ENCODE peak calls at places on chromosome 7, in nine cellular contexts. R is MV-4-11; H is naive thymus-derived CD4-positive, alpha-beta T cell; B is left ventricle myocardium superior; T is GM10248; X is activated CD8-positive, alpha-beta memory T cell treated with anti-CD3 and anti-CD28 coated beads, Interleukin-2, amount 50 U/mL, for 4 hours; K is caudate nucleus; A is cardiac fibroblast; Z is Kasumi-1. D is an unnamed sample.

GRCh38 chr7:7239346-7239745 is 57.0 kb downstream of the C1GALT1 start:
- DNase-seq in B (no peak), T (no peak), H (no peak), R (no peak), A (no peak), K (no peak), X (no peak), Z (no peak), D (no peak)

GRCh38 chr7:48188776-48189520 is 17.7 kb downstream of the ABCA13 start:
- DNase-seq in B (no peak), K (no peak), A (no peak), T (no peak), R (no peak), X (no peak), Z (no peak), H (no peak), D (no peak)

GRCh38 chr7:98038731-98039130 is 48.7 kb upstream of the OCM2 start:
- DNase-seq in Z (no peak), A (no peak), B (no peak), K (peak; percentile 8), H (no peak), T (no peak), X (no peak), R (no peak), D (no peak)

GRCh38 chr7:77979219-77979618 is 180.6 kb downstream of the PHTF2 start:
- DNase-seq in A (no peak), R (no peak), Z (no peak), K (no peak), T (no peak), B (no peak), H (no peak), X (no peak), D (no peak)

GRCh38 chr7:131302876-131303707 is 24.6 kb upstream of the MKLN1 start:
- DNase-seq in B (peak; percentile 51), H (peak; percentile 18), X (peak; percentile 32), A (peak; percentile 45), R (no peak), Z (no peak), T (peak; percentile 30), K (peak; percentile 31), D (peak; percentile 64)

GRCh38 chr7:128841171-128841690 is 11.0 kb downstream of the FLNC start:
- DNase-seq in B (peak; percentile 37), X (no peak), H (no peak), Z (no peak), R (no peak), K (no peak), A (no peak), T (no peak), D (peak; percentile 31)

GRCh38 chr7:128410092-128410665 is 397 bp upstream of the IMPDH1 start:
- DNase-seq in K (no peak), R (peak; percentile 61), H (peak; percentile 64), A (peak; percentile 71), B (peak; percentile 69), Z (peak; percentile 69), T (no peak), X (peak; percentile 51), D (no peak)

GRCh38 chr7:155763721-155764431 is 48.4 kb downstream of the SHH start:
- DNase-seq in R (peak; percentile 53), T (peak; percentile 69), Z (peak; percentile 95), X (peak; percentile 46), B (peak; percentile 55), H (peak; percentile 49), K (no peak), A (peak; percentile 73), D (peak; percentile 67)

GRCh38 chr7:107201795-107202450 is 33.1 kb downstream of the HBP1 start:
- DNase-seq in T (peak; percentile 32), Z (peak; percentile 50), A (peak; percentile 46), H (peak; percentile 15), K (no peak), X (no peak), B (peak; percentile 72), R (no peak), D (peak; percentile 61)

GRCh38 chr7:55214707-55215106 is 150.4 kb upstream of the LANCL2 start:
- DNase-seq in B (no peak), Z (no peak), H (no peak), X (no peak), A (no peak), T (no peak), K (no peak), R (no peak), D (peak; percentile 12)

GRCh38 chr7:51242881-51243518 is 73.6 kb downstream of the COBL start:
- DNase-seq in T (no peak), K (no peak), H (no peak), R (no peak), A (no peak), Z (no peak), B (no peak), X (no peak), D (peak; percentile 18)

GRCh38 chr7:69219381-69219780 is 378.9 kb upstream of the AUTS2 start:
- DNase-seq in R (no peak), X (no peak), K (no peak), B (no peak), H (no peak), A (no peak), T (no peak), Z (no peak), D (no peak)